ENCODE peak calls at places on chromosome 12, in four cellular contexts. K is GM12878, P is HCT116, W is H1. X is an unnamed sample.

GRCh38 chr12:117968826-117969659 is at the start of gene KSR2:
- DNase-seq in K (no peak), P (peak), W (peak), X (peak)

GRCh38 chr12:48199784-48200198 is 3.3 kb downstream of the OR10AD1 start:
- DNase-seq in K (no peak), P (no peak), W (no peak), X (no peak)

GRCh38 chr12:81627336-81628189 is 131.6 kb downstream of the PPFIA2 start:
- DNase-seq in K (no peak), P (peak), W (no peak), X (peak)

GRCh38 chr12:118189761-118190181 is 53.8 kb downstream of the PEBP1 start:
- DNase-seq in K (no peak), P (no peak), W (no peak), X (no peak)

GRCh38 chr12:124605150-124605549 is 37.7 kb upstream of the NCOR2 start:
- DNase-seq in K (no peak), P (no peak), W (no peak), X (peak)

GRCh38 chr12:119222222-119222951 is 43.7 kb downstream of the HSPB8 start:
- DNase-seq in K (no peak), P (no peak), W (no peak), X (no peak)

GRCh38 chr12:115232455-115233156 is 548.6 kb upstream of the TBX3 start:
- DNase-seq in K (no peak), P (no peak), W (no peak), X (no peak)

GRCh38 chr12:62983594-62983993 is 48.6 kb upstream of the PPM1H start:
- DNase-seq in K (no peak), P (peak), W (peak), X (no peak)

GRCh38 chr12:121520119-121520518 is 60.7 kb downstream of the KDM2B start:
- DNase-seq in K (no peak), P (no peak), W (no peak), X (no peak)

GRCh38 chr12:38961683-38962082 is 56.3 kb upstream of the CPNE8 start:
- DNase-seq in K (no peak), P (no peak), W (no peak), X (no peak)

GRCh38 chr12:77728018-77728417 is 102.7 kb upstream of the NAV3 start:
- DNase-seq in K (no peak), P (no peak), W (no peak), X (no peak)

GRCh38 chr12:109186993-109187653 is 70.7 kb downstream of the ACACB start:
- DNase-seq in K (no peak), P (no peak), W (no peak), X (no peak)

GRCh38 chr12:91219919-91220318 is 37.3 kb upstream of the DCN start:
- DNase-seq in K (no peak), P (no peak), W (no peak), X (no peak)

GRCh38 chr12:71421007-71421406 is 18.6 kb upstream of the LGR5 start:
- DNase-seq in K (no peak), P (no peak), W (no peak), X (no peak)

GRCh38 chr12:11664101-11664500 is 14.6 kb downstream of the ETV6 start:
- DNase-seq in K (no peak), P (no peak), W (no peak), X (no peak)

GRCh38 chr12:112555621-112556233 is 137.0 kb downstream of the PTPN11 start:
- DNase-seq in K (no peak), P (no peak), W (no peak), X (peak)

GRCh38 chr12:65832217-65832616 is 7.9 kb downstream of the HMGA2 start:
- DNase-seq in K (no peak), P (no peak), W (no peak), X (no peak)

GRCh38 chr12:10241781-10242180 is 29.1 kb downstream of the GABARAPL1 start:
- DNase-seq in K (no peak), P (no peak), W (no peak), X (no peak)

GRCh38 chr12:2588345-2588744 is 206.4 kb upstream of the FKBP4 start:
- DNase-seq in K (no peak), P (no peak), W (no peak), X (no peak)

GRCh38 chr12:108635201-108635996 is 1.7 kb upstream of the SELPLG start:
- DNase-seq in K (peak), P (no peak), W (no peak), X (no peak)

GRCh38 chr12:13945236-13945635 is 36.2 kb downstream of the GRIN2B start:
- DNase-seq in K (no peak), P (no peak), W (no peak), X (no peak)

GRCh38 chr12:131047789-131048610 is 94.3 kb downstream of the ADGRD1 start:
- DNase-seq in K (no peak), P (no peak), W (no peak), X (no peak)

GRCh38 chr12:56115329-56115728 is 1.1 kb upstream of the RPL41 start:
- DNase-seq in K (no peak), P (no peak), W (no peak), X (no peak)

GRCh38 chr12:96401061-96401871 is 1.0 kb upstream of the CDK17 start:
- DNase-seq in K (peak), P (peak), W (no peak), X (peak)

GRCh38 chr12:122097641-122098364 is 19.2 kb downstream of the MLXIP start:
- DNase-seq in K (no peak), P (no peak), W (no peak), X (peak)

GRCh38 chr12:120234643-120235368 is 30.7 kb downstream of the PXN start:
- DNase-seq in K (no peak), P (peak), W (no peak), X (peak)

GRCh38 chr12:62783881-62784280 is 151.1 kb downstream of the PPM1H start:
- DNase-seq in K (no peak), P (no peak), W (no peak), X (no peak)

GRCh38 chr12:6444704-6445688 is at the start of gene CD27:
- DNase-seq in K (no peak), P (no peak), W (no peak), X (no peak)

GRCh38 chr12:3592856-3593625 is 102.0 kb downstream of the PRMT8 start:
- DNase-seq in K (no peak), P (no peak), W (no peak), X (no peak)

GRCh38 chr12:86600664-86601231 is 344.6 kb upstream of the MGAT4C start:
- DNase-seq in K (no peak), P (no peak), W (no peak), X (no peak)

GRCh38 chr12:90090929-90091651 is 382.5 kb upstream of the ATP2B1 start:
- DNase-seq in K (no peak), P (peak), W (no peak), X (no peak)

GRCh38 chr12:45216983-45217485 is 1.1 kb downstream of the ANO6 start:
- DNase-seq in K (no peak), P (no peak), W (no peak), X (no peak)

GRCh38 chr12:126883737-126884136 is 1383.2 kb upstream of the TMEM132C start:
- DNase-seq in K (no peak), P (no peak), W (no peak), X (no peak)

GRCh38 chr12:19432309-19433170 is 6.8 kb upstream of the AEBP2 start:
- DNase-seq in K (no peak), P (no peak), W (no peak), X (no peak)

GRCh38 chr12:88897723-88898122 is 317.5 kb upstream of the KITLG start:
- DNase-seq in K (no peak), P (no peak), W (no peak), X (no peak)

GRCh38 chr12:71129364-71129763 is 28.4 kb downstream of the TSPAN8 start:
- DNase-seq in K (no peak), P (no peak), W (no peak), X (no peak)

GRCh38 chr12:100253437-100253836 is 13.4 kb downstream of the DEPDC4 start:
- DNase-seq in K (no peak), P (no peak), W (no peak), X (no peak)

GRCh38 chr12:24496755-24497154 is 452.1 kb downstream of the BCAT1 start:
- DNase-seq in K (no peak), P (no peak), W (no peak), X (no peak)

GRCh38 chr12:123532808-123533649 is 490 bp downstream of the RILPL1 start:
- DNase-seq in K (no peak), P (no peak), W (no peak), X (peak)

GRCh38 chr12:123530683-123531082 is 2.8 kb downstream of the RILPL1 start:
- DNase-seq in K (no peak), P (no peak), W (no peak), X (no peak)

GRCh38 chr12:123531091-123531490 is 2.4 kb downstream of the RILPL1 start:
- DNase-seq in K (no peak), P (no peak), W (no peak), X (no peak)

GRCh38 chr12:123533672-123534643 is at the start of gene RILPL1:
- DNase-seq in K (no peak), P (no peak), W (no peak), X (peak)

DNA sequence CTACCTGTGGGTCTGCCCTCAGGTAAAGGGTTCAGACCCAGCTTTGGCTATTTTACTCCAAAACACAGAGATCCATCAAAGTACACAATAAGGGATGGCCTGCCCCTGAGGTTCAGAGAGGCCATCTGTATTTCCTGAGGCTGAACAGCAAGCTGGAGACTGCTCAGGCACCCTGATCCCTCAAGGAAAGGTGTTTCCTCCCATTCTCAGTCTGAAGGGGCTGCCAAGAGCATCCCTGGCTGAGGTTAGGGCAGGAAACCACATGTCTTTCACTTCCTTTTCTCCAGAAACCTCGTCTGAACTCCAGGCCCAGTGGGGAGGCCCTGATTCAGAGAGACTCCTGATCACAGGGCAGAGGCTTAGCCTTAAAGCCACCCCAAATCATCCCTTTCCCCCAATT is 1.5 kb downstream of the RILPL1 start:
- DNase-seq in K (peak), P (no peak), W (no peak), X (no peak)
- TF ChIP-seq EGR1 in K (no peak), P (no peak), W (no peak), X (no peak)

DNA sequence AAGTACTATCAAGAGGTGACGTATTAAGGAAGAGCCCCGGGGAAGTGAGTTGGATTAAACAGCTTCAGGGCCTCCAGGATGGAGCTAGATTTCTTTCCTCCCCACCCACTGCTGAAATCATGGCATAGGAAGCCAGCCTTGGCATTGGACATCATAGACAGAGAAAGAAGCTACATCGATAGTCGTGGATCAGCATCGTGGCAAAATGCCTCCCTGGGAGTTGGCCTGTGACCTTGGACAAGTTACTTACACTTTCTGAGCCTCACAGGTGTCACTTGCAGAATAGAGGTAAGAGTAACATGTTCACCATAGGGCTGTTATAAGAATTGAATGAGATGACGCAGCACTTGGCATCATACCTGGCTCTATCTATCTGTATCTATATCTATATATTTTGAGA is 5.9 kb downstream of the ANKRD33 start:
- DNase-seq in K (no peak), P (no peak), W (no peak), X (no peak)
- TF ChIP-seq EGR1 in K (no peak), P (no peak), W (no peak), X (no peak)

DNA sequence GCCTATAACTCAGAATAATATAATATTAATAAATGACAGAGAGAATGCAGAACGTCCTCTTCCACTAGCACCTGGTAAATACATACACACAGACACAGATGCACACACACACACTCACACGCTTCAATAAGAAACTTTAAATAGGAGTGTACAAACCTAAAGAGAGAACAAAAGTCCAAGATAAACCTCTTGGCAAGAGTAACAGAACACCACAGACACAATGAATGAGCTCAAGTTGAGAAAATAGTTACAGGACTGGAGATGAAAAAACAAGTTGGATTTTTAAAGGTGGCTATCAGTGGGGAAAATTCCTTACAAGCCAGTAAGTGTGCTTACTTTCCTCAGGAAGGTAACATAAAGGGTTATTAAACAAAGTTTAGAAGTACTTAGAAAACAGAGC is 35.2 kb downstream of the CRY1 start:
- DNase-seq in K (no peak), P (no peak), W (no peak), X (no peak)
- TF ChIP-seq EGR1 in K (no peak), P (no peak), W (no peak), X (no peak)

GRCh38 chr12:80513211-80513610 is 69.2 kb downstream of the PTPRQ start:
- DNase-seq in K (no peak), P (no peak), W (no peak), X (no peak)

GRCh38 chr12:80504389-80505153 is 60.5 kb downstream of the PTPRQ start:
- DNase-seq in K (no peak), P (no peak), W (no peak), X (no peak)

GRCh38 chr12:80512781-80513180 is 68.7 kb downstream of the PTPRQ start:
- DNase-seq in K (no peak), P (no peak), W (no peak), X (no peak)

GRCh38 chr12:80509781-80510556 is 65.9 kb downstream of the PTPRQ start:
- DNase-seq in K (no peak), P (no peak), W (no peak), X (no peak)
- TF ChIP-seq EGR1 in K (no peak), P (no peak), W (no peak), X (no peak)